ENCODE peak calls at places on chromosome 12, in seven cellular contexts. Z is NCI-H1105 treated with DMSO at 0.1 percent for 48 hours; X is endothelial cell; U is activated effector memory CD4-positive, alpha-beta T cell treated with Interleukin-2 at 50 U/mL for 16 hours; F is GM19239; S is brain microvascular endothelial cell; R is endodermal cell. M is an unnamed sample.

GRCh38 chr12:1592444-1593231 is 1.7 kb downstream of the FBXL14 start:
- DNase-seq in R (peak; percentile 81), X (peak; percentile 47), F (no peak), U (peak; percentile 59), S (peak; percentile 72), Z (peak; percentile 56), M (peak; percentile 31)

GRCh38 chr12:45568808-45569207 is 160.7 kb upstream of the ARID2 start:
- DNase-seq in U (no peak), Z (no peak), F (no peak), X (no peak), S (no peak), R (no peak), M (no peak)

GRCh38 chr12:12010277-12011031 is 60.3 kb upstream of the BCL2L14 start:
- DNase-seq in U (peak; percentile 28), F (no peak), R (peak; percentile 54), Z (no peak), S (peak; percentile 44), X (no peak), M (no peak)

GRCh38 chr12:74043343-74043742 is 494.3 kb upstream of the ATXN7L3B start:
- DNase-seq in F (no peak), Z (no peak), U (no peak), R (no peak), X (no peak), S (peak; percentile 56), M (no peak)

GRCh38 chr12:2391740-2392341 is 339.1 kb downstream of the CACNA1C start:
- DNase-seq in U (no peak), F (no peak), S (no peak), R (peak; percentile 30), Z (no peak), X (no peak), M (no peak)

GRCh38 chr12:114407566-114408411 is 1.8 kb upstream of the TBX5 start:
- DNase-seq in R (peak; percentile 71), X (no peak), F (no peak), Z (no peak), U (no peak), S (no peak), M (no peak)

GRCh38 chr12:4145990-4146859 is 127.3 kb upstream of the CCND2 start:
- DNase-seq in F (no peak), Z (no peak), X (no peak), U (no peak), S (no peak), R (peak; percentile 41), M (no peak)

GRCh38 chr12:56198836-56199235 is 9.6 kb upstream of the SMARCC2 start:
- DNase-seq in X (no peak), Z (no peak), U (no peak), F (no peak), R (no peak), S (no peak), M (no peak)

GRCh38 chr12:18825138-18825537 is 87.2 kb downstream of the CAPZA3 start:
- DNase-seq in F (no peak), R (no peak), U (no peak), Z (no peak), S (no peak), X (no peak), M (no peak)

GRCh38 chr12:95286713-95287112 is 69.1 kb downstream of the VEZT start:
- DNase-seq in R (no peak), F (no peak), S (no peak), U (no peak), X (no peak), Z (no peak), M (no peak)

GRCh38 chr12:47190271-47190750 is 110.6 kb upstream of the AMIGO2 start:
- DNase-seq in F (no peak), S (peak; percentile 55), Z (no peak), U (no peak), R (peak; percentile 68), X (no peak), M (no peak)

GRCh38 chr12:62471734-62472133 is 5.1 kb downstream of the MON2 start:
- DNase-seq in Z (no peak), U (no peak), F (no peak), X (no peak), R (no peak), S (no peak), M (no peak)

GRCh38 chr12:95218164-95218851 is 701 bp downstream of the VEZT start:
- DNase-seq in Z (peak; percentile 91), R (no peak), S (peak; percentile 38), X (no peak), U (no peak), F (no peak), M (peak; percentile 76)

GRCh38 chr12:117188961-117189724 is 1.1 kb downstream of the FBXO21 start:
- DNase-seq in U (no peak), X (no peak), Z (peak; percentile 3), S (peak; percentile 17), R (peak; percentile 68), F (no peak), M (peak; percentile 25)

GRCh38 chr12:100927825-100928224 is 133.2 kb downstream of the ANO4 start:
- DNase-seq in U (no peak), X (no peak), F (no peak), Z (no peak), R (no peak), S (peak; percentile 19), M (no peak)

GRCh38 chr12:15603461-15604085 is 185.6 kb downstream of the EPS8 start:
- DNase-seq in Z (peak; percentile 66), U (no peak), X (no peak), S (no peak), R (no peak), F (no peak), M (peak; percentile 42)

GRCh38 chr12:58202933-58203713 is 261.8 kb downstream of the ATP23 start:
- DNase-seq in R (no peak), S (no peak), F (no peak), X (no peak), U (no peak), Z (no peak), M (no peak)